ENCODE peak calls at places on chromosomes 7 and 10, in six cellular contexts. C is A549, U is HepG2, Y is lower leg skin, G is esophagus squamous epithelium, E is IMR-90. X is an unnamed sample.

GRCh38 chr10:23194966-23195845 is 3.1 kb downstream of the PTF1A start:
- DNase-seq in C (no peak), U (no peak), Y (no peak), G (no peak), E (no peak), X (no peak)

GRCh38 chr7:4734587-4735365 is 40.6 kb upstream of the AP5Z1 start:
- DNase-seq in C (no peak), U (no peak), Y (no peak), G (no peak), E (no peak), X (no peak)

GRCh38 chr7:104106106-104106505 is 101.7 kb downstream of the ORC5 start:
- DNase-seq in C (no peak), U (peak), Y (no peak), G (no peak), E (peak), X (no peak)

GRCh38 chr7:80827238-80827633 is 91.6 kb downstream of the SEMA3C start:
- DNase-seq in C (no peak), U (no peak), Y (no peak), G (no peak), E (peak), X (no peak)

GRCh38 chr10:50390302-50390701 is 139.0 kb upstream of the ASAH2 start:
- DNase-seq in C (no peak), U (no peak), Y (no peak), G (no peak), E (no peak), X (no peak)

GRCh38 chr10:65570143-65571010 is 1355.5 kb upstream of the LRRTM3 start:
- DNase-seq in C (peak), U (peak), Y (peak), G (no peak), E (peak), X (peak)

GRCh38 chr7:68314208-68314607 is 1284.1 kb upstream of the AUTS2 start:
- DNase-seq in C (no peak), U (no peak), Y (no peak), G (no peak), E (no peak), X (no peak)

GRCh38 chr7:74197449-74198108 is 12.2 kb upstream of the LAT2 start:
- DNase-seq in C (no peak), U (no peak), Y (no peak), G (no peak), E (no peak), X (no peak)

GRCh38 chr7:46468753-46469356 is 547.8 kb upstream of the IGFBP3 start:
- DNase-seq in C (no peak), U (no peak), Y (no peak), G (no peak), E (peak), X (no peak)

GRCh38 chr7:104857458-104858425 is 156.3 kb upstream of the KMT2E start:
- DNase-seq in C (no peak), U (no peak), Y (no peak), G (no peak), E (no peak), X (no peak)

GRCh38 chr10:77770868-77771175 is 133.2 kb upstream of the KCNMA1 start:
- DNase-seq in C (no peak), U (no peak), Y (no peak), G (no peak), E (no peak), X (no peak)

GRCh38 chr7:120402368-120402767 is 129.4 kb downstream of the KCND2 start:
- DNase-seq in C (no peak), U (no peak), Y (no peak), G (no peak), E (peak), X (no peak)

GRCh38 chr7:78434281-78434680 is 635.7 kb downstream of the PHTF2 start:
- DNase-seq in C (no peak), U (no peak), Y (no peak), G (no peak), E (no peak), X (no peak)

GRCh38 chr7:6647541-6647940 is 10.4 kb downstream of the ZNF316 start:
- DNase-seq in C (no peak), U (no peak), Y (no peak), G (no peak), E (no peak), X (no peak)

GRCh38 chr10:57715233-57715632 is 552.5 kb downstream of the IPMK start:
- DNase-seq in C (no peak), U (no peak), Y (no peak), G (no peak), E (no peak), X (no peak)

DNA sequence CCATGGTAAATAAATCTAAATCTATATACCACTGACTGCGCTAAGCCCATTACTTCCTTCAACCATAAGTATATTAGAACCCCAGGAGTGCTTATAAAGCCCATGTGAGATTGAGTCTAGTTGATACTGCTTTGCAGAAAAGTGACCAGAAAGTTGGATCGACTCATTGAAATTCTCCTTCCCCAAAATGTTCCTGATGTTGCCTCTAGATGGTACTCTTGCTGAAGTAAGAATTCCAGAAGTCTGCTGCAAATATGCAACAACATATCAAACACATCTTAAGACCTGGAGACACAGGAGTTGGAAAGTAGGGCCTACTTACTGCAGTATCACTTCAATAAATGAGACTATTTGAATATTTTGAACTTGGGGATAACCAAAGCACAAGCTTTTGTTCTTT is 550.8 kb downstream of the IPMK start:
- DNase-seq in C (no peak), U (no peak), Y (no peak), G (no peak), E (peak), X (no peak)
- TF ChIP-seq CTCF in C (peak), U (peak), Y (no peak), G (no peak), E (peak), X (no peak)

GRCh38 chr10:15180736-15181135 is 12.2 kb upstream of the NMT2 start:
- DNase-seq in C (no peak), U (peak), Y (no peak), G (no peak), E (no peak), X (no peak)
- TF ChIP-seq POLR2A in C (no peak), U (no peak), Y (no peak), G (no peak), E (no peak), X (no peak)

GRCh38 chr7:22860784-22861482 is 38.3 kb upstream of the TOMM7 start:
- DNase-seq in C (peak), U (peak), Y (no peak), G (no peak), E (no peak), X (no peak)
- TF ChIP-seq CTCF in C (peak), U (peak), Y (no peak), G (peak), E (peak), X (peak)

DNA sequence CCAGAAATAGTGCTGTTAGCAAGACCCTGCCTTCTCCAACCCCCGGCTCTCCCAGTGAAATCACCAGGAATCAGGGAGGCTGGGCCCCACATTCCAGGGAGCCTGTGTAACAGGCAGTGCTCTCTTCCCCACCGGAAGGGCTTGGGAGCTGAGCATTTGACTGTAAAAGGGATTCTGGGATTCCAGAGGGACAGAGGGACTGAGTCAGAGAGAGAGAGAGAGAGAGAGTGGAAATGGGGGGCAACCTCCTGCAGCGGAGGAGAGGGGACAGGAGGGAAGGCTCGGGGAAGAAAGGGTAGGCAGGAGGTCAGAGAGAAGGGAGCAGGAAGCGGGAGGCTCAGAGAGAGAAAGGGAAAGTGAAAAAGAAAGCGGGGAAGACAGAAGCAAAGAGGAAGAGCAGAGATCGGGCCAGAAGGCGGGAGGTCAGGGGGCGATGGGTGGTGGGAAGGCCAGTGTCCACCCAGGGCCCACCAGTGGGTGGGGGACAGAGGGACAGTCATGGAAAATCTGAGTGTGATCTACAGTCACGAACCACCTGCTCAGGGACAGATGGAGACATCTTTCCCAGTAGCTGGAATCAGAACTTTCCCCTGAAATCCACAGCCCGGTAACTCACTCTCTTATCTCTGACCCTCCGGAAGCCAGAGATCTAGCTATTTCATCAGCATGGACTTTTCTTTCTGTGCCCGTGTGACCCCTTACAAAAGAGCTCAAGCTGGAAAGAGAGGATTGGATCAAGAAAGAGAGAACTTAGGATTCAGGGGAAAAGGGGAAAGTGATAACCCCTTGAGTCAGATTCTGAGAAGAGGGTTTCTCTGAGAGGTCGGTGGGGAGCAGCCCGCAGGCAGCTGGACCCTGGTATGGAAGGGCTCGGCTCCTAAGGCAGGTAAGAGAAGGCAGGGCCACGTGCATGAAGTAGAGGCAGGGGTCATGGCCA is 4.6 kb upstream of the SERPINE1 start:
- DNase-seq in C (peak), U (peak), Y (peak), G (no peak), E (peak), X (peak)
- TF ChIP-seq POLR2A in C (peak), U (peak), Y (no peak), G (no peak), E (peak), X (no peak)

GRCh38 chr7:116441534-116441933 is 58.0 kb upstream of the CAV2 start:
- DNase-seq in C (no peak), U (no peak), Y (no peak), G (no peak), E (peak), X (no peak)

GRCh38 chr7:116439005-116439404 is 60.5 kb upstream of the CAV2 start:
- DNase-seq in C (no peak), U (no peak), Y (no peak), G (no peak), E (no peak), X (no peak)

GRCh38 chr7:116439856-116440549 is 59.5 kb upstream of the CAV2 start:
- DNase-seq in C (no peak), U (no peak), Y (no peak), G (no peak), E (no peak), X (no peak)

GRCh38 chr7:116436305-116436826 is 63.2 kb upstream of the CAV2 start:
- DNase-seq in C (no peak), U (no peak), Y (no peak), G (no peak), E (no peak), X (no peak)

GRCh38 chr7:116438274-116438673 is 61.3 kb upstream of the CAV2 start:
- DNase-seq in C (peak), U (peak), Y (no peak), G (no peak), E (peak), X (peak)
- TF ChIP-seq CTCF in C (peak), U (no peak), Y (no peak), G (no peak), E (no peak), X (peak)

DNA sequence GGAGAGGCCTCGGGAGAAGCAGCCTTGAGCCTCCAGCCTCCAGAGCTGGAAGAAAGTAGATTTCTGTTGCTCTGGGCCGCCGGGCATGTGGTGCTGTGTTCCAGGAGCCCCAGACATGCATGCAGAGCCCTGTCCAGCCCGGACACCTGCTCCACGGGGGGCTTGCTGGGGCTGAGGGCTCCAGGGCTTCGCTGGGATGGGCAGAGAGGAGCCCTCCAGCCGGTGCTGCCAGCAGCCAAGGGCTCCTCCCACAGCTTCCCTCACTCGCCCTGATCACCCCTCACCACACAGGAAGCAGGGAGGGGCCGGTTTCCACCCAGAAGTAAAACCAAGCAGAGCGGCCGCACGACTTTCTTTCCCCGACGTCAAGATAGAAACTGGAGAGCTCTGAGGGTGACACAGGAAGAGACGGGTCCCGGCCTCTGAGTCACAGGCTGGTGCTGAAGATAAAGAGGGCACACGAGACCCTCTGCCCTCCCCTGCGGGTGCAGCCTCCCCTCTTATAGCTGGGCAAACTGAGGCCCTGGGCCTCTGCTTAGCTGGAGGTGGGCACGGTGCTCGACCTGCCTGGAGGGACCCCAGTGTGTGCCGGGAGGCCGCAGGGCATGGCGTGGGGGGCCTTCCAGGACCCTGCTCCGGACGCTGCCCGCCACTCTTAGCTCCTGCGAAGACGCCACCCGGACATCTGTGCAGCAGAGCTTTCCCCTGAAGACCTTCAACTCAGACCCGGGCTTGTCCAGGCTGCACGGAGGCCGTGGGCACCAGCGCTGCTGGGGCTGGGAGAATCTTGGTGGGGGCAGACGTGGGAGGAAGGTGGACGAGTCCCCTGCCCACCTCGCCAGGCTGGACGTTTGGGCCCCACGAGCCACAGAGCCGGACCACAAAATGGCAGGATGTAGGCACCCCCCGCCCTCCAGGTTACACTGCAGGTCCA is 31.1 kb downstream of the ADAP1 start:
- DNase-seq in C (no peak), U (no peak), Y (peak), G (peak), E (peak), X (peak)
- TF ChIP-seq POLR2A in C (no peak), U (no peak), Y (no peak), G (no peak), E (no peak), X (no peak)

GRCh38 chr10:121282264-121282663 is 316.0 kb downstream of the FGFR2 start:
- DNase-seq in C (no peak), U (no peak), Y (no peak), G (no peak), E (no peak), X (no peak)

GRCh38 chr10:121285797-121286196 is 312.4 kb downstream of the FGFR2 start:
- DNase-seq in C (no peak), U (no peak), Y (no peak), G (no peak), E (no peak), X (no peak)

GRCh38 chr10:121284952-121285351 is 313.3 kb downstream of the FGFR2 start:
- DNase-seq in C (no peak), U (no peak), Y (no peak), G (no peak), E (no peak), X (no peak)

GRCh38 chr10:121281576-121281975 is 316.7 kb downstream of the FGFR2 start:
- DNase-seq in C (no peak), U (no peak), Y (no peak), G (no peak), E (no peak), X (no peak)

GRCh38 chr10:121282797-121283515 is 315.3 kb downstream of the FGFR2 start:
- DNase-seq in C (no peak), U (no peak), Y (no peak), G (no peak), E (no peak), X (no peak)
- TF ChIP-seq CTCF in C (no peak), U (no peak), Y (no peak), G (no peak), E (no peak), X (no peak)

GRCh38 chr10:91691981-91692380 is 59.1 kb upstream of the PPP1R3C start:
- DNase-seq in C (no peak), U (no peak), Y (no peak), G (no peak), E (no peak), X (no peak)
- TF ChIP-seq POLR2A in C (no peak), U (no peak), Y (no peak), G (no peak), E (no peak), X (no peak)

GRCh38 chr10:113705344-113705878 is 25.7 kb downstream of the CASP7 start:
- DNase-seq in C (no peak), U (no peak), Y (no peak), G (no peak), E (no peak), X (no peak)
- TF ChIP-seq CTCF in C (no peak), U (no peak), Y (no peak), G (no peak), E (no peak), X (no peak)

GRCh38 chr7:101233907-101234547 is 3.6 kb downstream of the CLDN15 start:
- DNase-seq in C (no peak), U (no peak), Y (no peak), G (no peak), E (no peak), X (peak)

GRCh38 chr7:101234636-101235035 is 3.0 kb downstream of the CLDN15 start:
- DNase-seq in C (no peak), U (no peak), Y (no peak), G (no peak), E (no peak), X (peak)

GRCh38 chr7:101235050-101235449 is 2.6 kb downstream of the CLDN15 start:
- DNase-seq in C (no peak), U (peak), Y (no peak), G (no peak), E (no peak), X (no peak)

GRCh38 chr7:101231644-101232043 is 6.0 kb downstream of the CLDN15 start:
- DNase-seq in C (no peak), U (peak), Y (no peak), G (no peak), E (no peak), X (peak)

GRCh38 chr7:101232141-101232821 is 5.3 kb downstream of the CLDN15 start:
- DNase-seq in C (no peak), U (no peak), Y (no peak), G (no peak), E (no peak), X (peak)
- TF ChIP-seq POLR2A in C (no peak), U (no peak), Y (no peak), G (no peak), E (no peak), X (no peak)

X was measured in stomach.